ENCODE peak calls at places on chromosomes 7 and 10, in nine cellular contexts. One of them, this sample, is unnamed.

GRCh38 chr7:29177963-29178612 is 16.5 kb upstream of the CHN2 start:
- DNase-seq in HCT116: no peak
- DNase-seq in D341Med: no peak
- DNase-seq in neural crest cell: no peak
- DNase-seq in Daoy: peak; percentile 89
- DNase-seq in stimulated activated CD4-positive, alpha-beta T cell treated with anti-CD3 and anti-CD28 coated beads, Interleukin-4, amount 100 ng/mL, for 1 hour: no peak
- DNase-seq in AG04449: no peak
- DNase-seq in NCI-H2029: no peak
- DNase-seq in HTR-8/SVneo: no peak
- DNase-seq in this sample: peak; percentile 32

GRCh38 chr10:16867556-16867955 is 50.3 kb upstream of the RSU1 start:
- DNase-seq in HCT116: peak; percentile 19
- DNase-seq in D341Med: no peak
- DNase-seq in neural crest cell: no peak
- DNase-seq in Daoy: peak; percentile 32
- DNase-seq in stimulated activated CD4-positive, alpha-beta T cell treated with anti-CD3 and anti-CD28 coated beads, Interleukin-4, amount 100 ng/mL, for 1 hour: no peak
- DNase-seq in AG04449: peak; percentile 12
- DNase-seq in NCI-H2029: no peak
- DNase-seq in HTR-8/SVneo: peak; percentile 5
- DNase-seq in this sample: no peak

GRCh38 chr10:14063531-14064317 is 267.0 kb downstream of the FRMD4A start:
- DNase-seq in HCT116: no peak
- DNase-seq in D341Med: peak; percentile 50
- DNase-seq in neural crest cell: no peak
- DNase-seq in Daoy: no peak
- DNase-seq in stimulated activated CD4-positive, alpha-beta T cell treated with anti-CD3 and anti-CD28 coated beads, Interleukin-4, amount 100 ng/mL, for 1 hour: no peak
- DNase-seq in AG04449: peak; percentile 96
- DNase-seq in NCI-H2029: no peak
- DNase-seq in HTR-8/SVneo: no peak
- DNase-seq in this sample: no peak

GRCh38 chr10:78372806-78373205 is 339.1 kb downstream of the RPS24 start:
- DNase-seq in HCT116: no peak
- DNase-seq in D341Med: no peak
- DNase-seq in neural crest cell: no peak
- DNase-seq in Daoy: no peak
- DNase-seq in stimulated activated CD4-positive, alpha-beta T cell treated with anti-CD3 and anti-CD28 coated beads, Interleukin-4, amount 100 ng/mL, for 1 hour: no peak
- DNase-seq in AG04449: no peak
- DNase-seq in NCI-H2029: no peak
- DNase-seq in HTR-8/SVneo: no peak
- DNase-seq in this sample: no peak

GRCh38 chr7:96236198-96237039 is 85.5 kb downstream of the SLC25A13 start:
- DNase-seq in HCT116: peak; percentile 18
- DNase-seq in D341Med: no peak
- DNase-seq in neural crest cell: no peak
- DNase-seq in Daoy: peak; percentile 89
- DNase-seq in stimulated activated CD4-positive, alpha-beta T cell treated with anti-CD3 and anti-CD28 coated beads, Interleukin-4, amount 100 ng/mL, for 1 hour: no peak
- DNase-seq in AG04449: peak; percentile 12
- DNase-seq in NCI-H2029: no peak
- DNase-seq in HTR-8/SVneo: peak; percentile 54
- DNase-seq in this sample: no peak

GRCh38 chr7:140260767-140261486 is 84.1 kb upstream of the KDM7A start:
- DNase-seq in HCT116: no peak
- DNase-seq in D341Med: no peak
- DNase-seq in neural crest cell: no peak
- DNase-seq in Daoy: no peak
- DNase-seq in stimulated activated CD4-positive, alpha-beta T cell treated with anti-CD3 and anti-CD28 coated beads, Interleukin-4, amount 100 ng/mL, for 1 hour: no peak
- DNase-seq in AG04449: no peak
- DNase-seq in NCI-H2029: peak; percentile 96
- DNase-seq in HTR-8/SVneo: no peak
- DNase-seq in this sample: peak; percentile 39

GRCh38 chr10:4250497-4250887 is 465.5 kb upstream of the KLF6 start:
- DNase-seq in HCT116: no peak
- DNase-seq in D341Med: no peak
- DNase-seq in neural crest cell: no peak
- DNase-seq in Daoy: no peak
- DNase-seq in stimulated activated CD4-positive, alpha-beta T cell treated with anti-CD3 and anti-CD28 coated beads, Interleukin-4, amount 100 ng/mL, for 1 hour: no peak
- DNase-seq in AG04449: no peak
- DNase-seq in NCI-H2029: no peak
- DNase-seq in HTR-8/SVneo: no peak
- DNase-seq in this sample: no peak

GRCh38 chr10:58457761-58458616 is 54.7 kb upstream of the BICC1 start:
- DNase-seq in HCT116: no peak
- DNase-seq in D341Med: no peak
- DNase-seq in neural crest cell: no peak
- DNase-seq in Daoy: no peak
- DNase-seq in stimulated activated CD4-positive, alpha-beta T cell treated with anti-CD3 and anti-CD28 coated beads, Interleukin-4, amount 100 ng/mL, for 1 hour: no peak
- DNase-seq in AG04449: peak; percentile 97
- DNase-seq in NCI-H2029: no peak
- DNase-seq in HTR-8/SVneo: no peak
- DNase-seq in this sample: peak; percentile 43

GRCh38 chr10:116787893-116788665 is 45.7 kb upstream of the HSPA12A start:
- DNase-seq in HCT116: peak; percentile 58
- DNase-seq in D341Med: peak; percentile 82
- DNase-seq in neural crest cell: peak; percentile 95
- DNase-seq in Daoy: peak; percentile 79
- DNase-seq in stimulated activated CD4-positive, alpha-beta T cell treated with anti-CD3 and anti-CD28 coated beads, Interleukin-4, amount 100 ng/mL, for 1 hour: peak; percentile 74
- DNase-seq in AG04449: no peak
- DNase-seq in NCI-H2029: no peak
- DNase-seq in HTR-8/SVneo: peak; percentile 46
- DNase-seq in this sample: peak; percentile 76

GRCh38 chr10:11533328-11533781 is 78.1 kb downstream of the USP6NL start:
- DNase-seq in HCT116: no peak
- DNase-seq in D341Med: no peak
- DNase-seq in neural crest cell: no peak
- DNase-seq in Daoy: no peak
- DNase-seq in stimulated activated CD4-positive, alpha-beta T cell treated with anti-CD3 and anti-CD28 coated beads, Interleukin-4, amount 100 ng/mL, for 1 hour: no peak
- DNase-seq in AG04449: no peak
- DNase-seq in NCI-H2029: no peak
- DNase-seq in HTR-8/SVneo: no peak
- DNase-seq in this sample: no peak

GRCh38 chr7:66837007-66837406 is 84.0 kb upstream of the TMEM248 start:
- DNase-seq in HCT116: peak; percentile 26
- DNase-seq in D341Med: peak; percentile 69
- DNase-seq in neural crest cell: peak; percentile 32
- DNase-seq in Daoy: peak; percentile 54
- DNase-seq in stimulated activated CD4-positive, alpha-beta T cell treated with anti-CD3 and anti-CD28 coated beads, Interleukin-4, amount 100 ng/mL, for 1 hour: peak; percentile 26
- DNase-seq in AG04449: no peak
- DNase-seq in NCI-H2029: no peak
- DNase-seq in HTR-8/SVneo: no peak
- DNase-seq in this sample: peak; percentile 71

GRCh38 chr10:113037222-113037621 is 87.2 kb downstream of the TCF7L2 start:
- DNase-seq in HCT116: no peak
- DNase-seq in D341Med: no peak
- DNase-seq in neural crest cell: no peak
- DNase-seq in Daoy: no peak
- DNase-seq in stimulated activated CD4-positive, alpha-beta T cell treated with anti-CD3 and anti-CD28 coated beads, Interleukin-4, amount 100 ng/mL, for 1 hour: no peak
- DNase-seq in AG04449: no peak
- DNase-seq in NCI-H2029: no peak
- DNase-seq in HTR-8/SVneo: no peak
- DNase-seq in this sample: no peak

GRCh38 chr10:60323171-60323570 is 66.5 kb downstream of the ANK3 start:
- DNase-seq in HCT116: no peak
- DNase-seq in D341Med: no peak
- DNase-seq in neural crest cell: no peak
- DNase-seq in Daoy: no peak
- DNase-seq in stimulated activated CD4-positive, alpha-beta T cell treated with anti-CD3 and anti-CD28 coated beads, Interleukin-4, amount 100 ng/mL, for 1 hour: no peak
- DNase-seq in AG04449: no peak
- DNase-seq in NCI-H2029: no peak
- DNase-seq in HTR-8/SVneo: no peak
- DNase-seq in this sample: no peak

GRCh38 chr7:151233804-151234203 is 1.5 kb downstream of the CHPF2 start:
- DNase-seq in HCT116: no peak
- DNase-seq in D341Med: no peak
- DNase-seq in neural crest cell: no peak
- DNase-seq in Daoy: no peak
- DNase-seq in stimulated activated CD4-positive, alpha-beta T cell treated with anti-CD3 and anti-CD28 coated beads, Interleukin-4, amount 100 ng/mL, for 1 hour: no peak
- DNase-seq in AG04449: no peak
- DNase-seq in NCI-H2029: no peak
- DNase-seq in HTR-8/SVneo: no peak
- DNase-seq in this sample: no peak

GRCh38 chr7:143318661-143319060 is 2.8 kb downstream of the CLCN1 start:
- DNase-seq in HCT116: no peak
- DNase-seq in D341Med: no peak
- DNase-seq in neural crest cell: no peak
- DNase-seq in Daoy: no peak
- DNase-seq in stimulated activated CD4-positive, alpha-beta T cell treated with anti-CD3 and anti-CD28 coated beads, Interleukin-4, amount 100 ng/mL, for 1 hour: no peak
- DNase-seq in AG04449: peak; percentile 29
- DNase-seq in NCI-H2029: no peak
- DNase-seq in HTR-8/SVneo: no peak
- DNase-seq in this sample: no peak

GRCh38 chr7:73822319-73823173 is 8.2 kb upstream of the CLDN4 start:
- DNase-seq in HCT116: peak; percentile 93
- DNase-seq in D341Med: no peak
- DNase-seq in neural crest cell: no peak
- DNase-seq in Daoy: peak; percentile 100
- DNase-seq in stimulated activated CD4-positive, alpha-beta T cell treated with anti-CD3 and anti-CD28 coated beads, Interleukin-4, amount 100 ng/mL, for 1 hour: no peak
- DNase-seq in AG04449: peak; percentile 77
- DNase-seq in NCI-H2029: peak; percentile 33
- DNase-seq in HTR-8/SVneo: peak; percentile 87
- DNase-seq in this sample: peak; percentile 95

GRCh38 chr7:133854739-133855138 is 272.4 kb upstream of the LRGUK start:
- DNase-seq in HCT116: peak; percentile 8
- DNase-seq in D341Med: peak; percentile 33
- DNase-seq in neural crest cell: no peak
- DNase-seq in Daoy: peak; percentile 30
- DNase-seq in stimulated activated CD4-positive, alpha-beta T cell treated with anti-CD3 and anti-CD28 coated beads, Interleukin-4, amount 100 ng/mL, for 1 hour: no peak
- DNase-seq in AG04449: peak; percentile 7
- DNase-seq in NCI-H2029: peak; percentile 29
- DNase-seq in HTR-8/SVneo: peak; percentile 13
- DNase-seq in this sample: no peak

GRCh38 chr7:13904689-13905088 is 84.8 kb downstream of the ETV1 start:
- DNase-seq in HCT116: no peak
- DNase-seq in D341Med: no peak
- DNase-seq in neural crest cell: no peak
- DNase-seq in Daoy: no peak
- DNase-seq in stimulated activated CD4-positive, alpha-beta T cell treated with anti-CD3 and anti-CD28 coated beads, Interleukin-4, amount 100 ng/mL, for 1 hour: no peak
- DNase-seq in AG04449: peak; percentile 86
- DNase-seq in NCI-H2029: no peak
- DNase-seq in HTR-8/SVneo: no peak
- DNase-seq in this sample: no peak

GRCh38 chr10:124250506-124250905 is 157.1 kb upstream of the CHST15 start:
- DNase-seq in HCT116: no peak
- DNase-seq in D341Med: no peak
- DNase-seq in neural crest cell: no peak
- DNase-seq in Daoy: no peak
- DNase-seq in stimulated activated CD4-positive, alpha-beta T cell treated with anti-CD3 and anti-CD28 coated beads, Interleukin-4, amount 100 ng/mL, for 1 hour: no peak
- DNase-seq in AG04449: no peak
- DNase-seq in NCI-H2029: no peak
- DNase-seq in HTR-8/SVneo: no peak
- DNase-seq in this sample: no peak

GRCh38 chr10:76738991-76739390 is 898.6 kb downstream of the KCNMA1 start:
- DNase-seq in HCT116: no peak
- DNase-seq in D341Med: no peak
- DNase-seq in neural crest cell: no peak
- DNase-seq in Daoy: no peak
- DNase-seq in stimulated activated CD4-positive, alpha-beta T cell treated with anti-CD3 and anti-CD28 coated beads, Interleukin-4, amount 100 ng/mL, for 1 hour: no peak
- DNase-seq in AG04449: no peak
- DNase-seq in NCI-H2029: no peak
- DNase-seq in HTR-8/SVneo: no peak
- DNase-seq in this sample: no peak

GRCh38 chr10:93465806-93466675 is 16.1 kb downstream of the MYOF start:
- DNase-seq in HCT116: peak; percentile 90
- DNase-seq in D341Med: peak; percentile 30
- DNase-seq in neural crest cell: no peak
- DNase-seq in Daoy: peak; percentile 95
- DNase-seq in stimulated activated CD4-positive, alpha-beta T cell treated with anti-CD3 and anti-CD28 coated beads, Interleukin-4, amount 100 ng/mL, for 1 hour: no peak
- DNase-seq in AG04449: peak; percentile 83
- DNase-seq in NCI-H2029: peak; percentile 55
- DNase-seq in HTR-8/SVneo: peak; percentile 84
- DNase-seq in this sample: peak; percentile 89

GRCh38 chr10:70352401-70353097 is 29.9 kb downstream of the LRRC20 start:
- DNase-seq in HCT116: no peak
- DNase-seq in D341Med: no peak
- DNase-seq in neural crest cell: no peak
- DNase-seq in Daoy: no peak
- DNase-seq in stimulated activated CD4-positive, alpha-beta T cell treated with anti-CD3 and anti-CD28 coated beads, Interleukin-4, amount 100 ng/mL, for 1 hour: no peak
- DNase-seq in AG04449: no peak
- DNase-seq in NCI-H2029: no peak
- DNase-seq in HTR-8/SVneo: no peak
- DNase-seq in this sample: no peak

GRCh38 chr7:27235387-27236052 is 7.1 kb upstream of the EVX1 start:
- DNase-seq in HCT116: peak; percentile 16
- DNase-seq in D341Med: peak; percentile 77
- DNase-seq in neural crest cell: peak; percentile 69
- DNase-seq in Daoy: peak; percentile 90
- DNase-seq in stimulated activated CD4-positive, alpha-beta T cell treated with anti-CD3 and anti-CD28 coated beads, Interleukin-4, amount 100 ng/mL, for 1 hour: no peak
- DNase-seq in AG04449: no peak
- DNase-seq in NCI-H2029: no peak
- DNase-seq in HTR-8/SVneo: peak; percentile 75
- DNase-seq in this sample: peak; percentile 75

GRCh38 chr10:95416973-95417372 is 126.2 kb upstream of the PDLIM1 start:
- DNase-seq in HCT116: no peak
- DNase-seq in D341Med: no peak
- DNase-seq in neural crest cell: no peak
- DNase-seq in Daoy: no peak
- DNase-seq in stimulated activated CD4-positive, alpha-beta T cell treated with anti-CD3 and anti-CD28 coated beads, Interleukin-4, amount 100 ng/mL, for 1 hour: no peak
- DNase-seq in AG04449: no peak
- DNase-seq in NCI-H2029: no peak
- DNase-seq in HTR-8/SVneo: no peak
- DNase-seq in this sample: no peak

GRCh38 chr10:116815641-116816415 is 33.5 kb upstream of the ENO4 start:
- DNase-seq in HCT116: no peak
- DNase-seq in D341Med: no peak
- DNase-seq in neural crest cell: no peak
- DNase-seq in Daoy: peak; percentile 72
- DNase-seq in stimulated activated CD4-positive, alpha-beta T cell treated with anti-CD3 and anti-CD28 coated beads, Interleukin-4, amount 100 ng/mL, for 1 hour: no peak
- DNase-seq in AG04449: no peak
- DNase-seq in NCI-H2029: no peak
- DNase-seq in HTR-8/SVneo: peak; percentile 15
- DNase-seq in this sample: no peak

GRCh38 chr7:116772926-116773749 is 89.2 kb upstream of the CAPZA2 start:
- DNase-seq in HCT116: no peak
- DNase-seq in D341Med: no peak
- DNase-seq in neural crest cell: no peak
- DNase-seq in Daoy: no peak
- DNase-seq in stimulated activated CD4-positive, alpha-beta T cell treated with anti-CD3 and anti-CD28 coated beads, Interleukin-4, amount 100 ng/mL, for 1 hour: no peak
- DNase-seq in AG04449: no peak
- DNase-seq in NCI-H2029: no peak
- DNase-seq in HTR-8/SVneo: no peak
- DNase-seq in this sample: no peak

GRCh38 chr7:104240400-104240799 is 32.6 kb upstream of the ORC5 start:
- DNase-seq in HCT116: no peak
- DNase-seq in D341Med: no peak
- DNase-seq in neural crest cell: no peak
- DNase-seq in Daoy: peak; percentile 38
- DNase-seq in stimulated activated CD4-positive, alpha-beta T cell treated with anti-CD3 and anti-CD28 coated beads, Interleukin-4, amount 100 ng/mL, for 1 hour: no peak
- DNase-seq in AG04449: no peak
- DNase-seq in NCI-H2029: peak; percentile 62
- DNase-seq in HTR-8/SVneo: no peak
- DNase-seq in this sample: no peak

GRCh38 chr7:74452748-74453320 is 872 bp upstream of the GTF2IRD1 start:
- DNase-seq in HCT116: no peak
- DNase-seq in D341Med: peak; percentile 75
- DNase-seq in neural crest cell: no peak
- DNase-seq in Daoy: peak; percentile 81
- DNase-seq in stimulated activated CD4-positive, alpha-beta T cell treated with anti-CD3 and anti-CD28 coated beads, Interleukin-4, amount 100 ng/mL, for 1 hour: peak; percentile 28
- DNase-seq in AG04449: no peak
- DNase-seq in NCI-H2029: no peak
- DNase-seq in HTR-8/SVneo: peak; percentile 53
- DNase-seq in this sample: peak; percentile 81

GRCh38 chr10:104630731-104631130 is 10.4 kb upstream of the SORCS3 start:
- DNase-seq in HCT116: no peak
- DNase-seq in D341Med: no peak
- DNase-seq in neural crest cell: no peak
- DNase-seq in Daoy: no peak
- DNase-seq in stimulated activated CD4-positive, alpha-beta T cell treated with anti-CD3 and anti-CD28 coated beads, Interleukin-4, amount 100 ng/mL, for 1 hour: no peak
- DNase-seq in AG04449: no peak
- DNase-seq in NCI-H2029: no peak
- DNase-seq in HTR-8/SVneo: no peak
- DNase-seq in this sample: no peak

GRCh38 chr10:77104459-77104980 is 533.1 kb downstream of the KCNMA1 start:
- DNase-seq in HCT116: no peak
- DNase-seq in D341Med: no peak
- DNase-seq in neural crest cell: no peak
- DNase-seq in Daoy: peak; percentile 70
- DNase-seq in stimulated activated CD4-positive, alpha-beta T cell treated with anti-CD3 and anti-CD28 coated beads, Interleukin-4, amount 100 ng/mL, for 1 hour: no peak
- DNase-seq in AG04449: peak; percentile 61
- DNase-seq in NCI-H2029: no peak
- DNase-seq in HTR-8/SVneo: peak; percentile 41
- DNase-seq in this sample: no peak

GRCh38 chr7:114819629-114820362 is 102.1 kb upstream of the MDFIC start:
- DNase-seq in HCT116: peak; percentile 69
- DNase-seq in D341Med: no peak
- DNase-seq in neural crest cell: no peak
- DNase-seq in Daoy: peak; percentile 95
- DNase-seq in stimulated activated CD4-positive, alpha-beta T cell treated with anti-CD3 and anti-CD28 coated beads, Interleukin-4, amount 100 ng/mL, for 1 hour: no peak
- DNase-seq in AG04449: peak; percentile 90
- DNase-seq in NCI-H2029: no peak
- DNase-seq in HTR-8/SVneo: peak; percentile 0
- DNase-seq in this sample: no peak